ENCODE peak calls at places on chromosomes 5 and 9, in nine cellular contexts. One of them, this sample, is unnamed.

GRCh38 chr9:122265265-122265900 is 701 bp downstream of the MRRF start:
- DNase-seq in foreskin melanocyte: peak
- DNase-seq in ovary: no peak
- DNase-seq in Daoy: peak
- DNase-seq in dorsolateral prefrontal cortex: no peak
- DNase-seq in activated CD4-positive, CD25-positive, alpha-beta regulatory T cell: no peak
- DNase-seq in ELF-1: no peak
- DNase-seq in D341Med: no peak
- DNase-seq in breast epithelium: no peak
- DNase-seq in this sample: no peak

GRCh38 chr9:74404620-74405019 is 92.5 kb upstream of the RORB start:
- DNase-seq in foreskin melanocyte: no peak
- DNase-seq in ovary: no peak
- DNase-seq in Daoy: no peak
- DNase-seq in dorsolateral prefrontal cortex: no peak
- DNase-seq in activated CD4-positive, CD25-positive, alpha-beta regulatory T cell: no peak
- DNase-seq in ELF-1: no peak
- DNase-seq in D341Med: no peak
- DNase-seq in breast epithelium: no peak
- DNase-seq in this sample: no peak

GRCh38 chr9:110015759-110016158 is 192.2 kb downstream of the C9orf152 start:
- DNase-seq in foreskin melanocyte: no peak
- DNase-seq in ovary: no peak
- DNase-seq in Daoy: peak
- DNase-seq in dorsolateral prefrontal cortex: no peak
- DNase-seq in activated CD4-positive, CD25-positive, alpha-beta regulatory T cell: no peak
- DNase-seq in ELF-1: no peak
- DNase-seq in D341Med: no peak
- DNase-seq in breast epithelium: no peak
- DNase-seq in this sample: no peak

GRCh38 chr5:9898319-9898718 is 268.2 kb upstream of the TAS2R1 start:
- DNase-seq in foreskin melanocyte: no peak
- DNase-seq in ovary: no peak
- DNase-seq in Daoy: no peak
- DNase-seq in dorsolateral prefrontal cortex: peak
- DNase-seq in activated CD4-positive, CD25-positive, alpha-beta regulatory T cell: no peak
- DNase-seq in ELF-1: peak
- DNase-seq in D341Med: no peak
- DNase-seq in breast epithelium: no peak
- DNase-seq in this sample: no peak

GRCh38 chr5:107289030-107289714 is 381.6 kb downstream of the EFNA5 start:
- DNase-seq in foreskin melanocyte: peak
- DNase-seq in ovary: no peak
- DNase-seq in Daoy: no peak
- DNase-seq in dorsolateral prefrontal cortex: no peak
- DNase-seq in activated CD4-positive, CD25-positive, alpha-beta regulatory T cell: no peak
- DNase-seq in ELF-1: no peak
- DNase-seq in D341Med: no peak
- DNase-seq in breast epithelium: no peak
- DNase-seq in this sample: no peak

GRCh38 chr9:121207371-121207940 is 5.8 kb upstream of the RAB14 start:
- DNase-seq in foreskin melanocyte: no peak
- DNase-seq in ovary: no peak
- DNase-seq in Daoy: no peak
- DNase-seq in dorsolateral prefrontal cortex: no peak
- DNase-seq in activated CD4-positive, CD25-positive, alpha-beta regulatory T cell: no peak
- DNase-seq in ELF-1: no peak
- DNase-seq in D341Med: no peak
- DNase-seq in breast epithelium: no peak
- DNase-seq in this sample: no peak

GRCh38 chr9:91101598-91102168 is 260.0 kb downstream of the AUH start:
- DNase-seq in foreskin melanocyte: no peak
- DNase-seq in ovary: no peak
- DNase-seq in Daoy: no peak
- DNase-seq in dorsolateral prefrontal cortex: no peak
- DNase-seq in activated CD4-positive, CD25-positive, alpha-beta regulatory T cell: peak
- DNase-seq in ELF-1: peak
- DNase-seq in D341Med: no peak
- DNase-seq in breast epithelium: no peak
- DNase-seq in this sample: no peak

GRCh38 chr5:1465966-1466471 is 20.8 kb upstream of the SLC6A3 start:
- DNase-seq in foreskin melanocyte: no peak
- DNase-seq in ovary: no peak
- DNase-seq in Daoy: no peak
- DNase-seq in dorsolateral prefrontal cortex: no peak
- DNase-seq in activated CD4-positive, CD25-positive, alpha-beta regulatory T cell: no peak
- DNase-seq in ELF-1: no peak
- DNase-seq in D341Med: no peak
- DNase-seq in breast epithelium: peak
- DNase-seq in this sample: peak

GRCh38 chr5:119470105-119470763 is 17.9 kb downstream of the HSD17B4 start:
- DNase-seq in foreskin melanocyte: no peak
- DNase-seq in ovary: no peak
- DNase-seq in Daoy: no peak
- DNase-seq in dorsolateral prefrontal cortex: no peak
- DNase-seq in activated CD4-positive, CD25-positive, alpha-beta regulatory T cell: no peak
- DNase-seq in ELF-1: peak
- DNase-seq in D341Med: no peak
- DNase-seq in breast epithelium: no peak
- DNase-seq in this sample: no peak

GRCh38 chr9:131420913-131421312 is 27.0 kb downstream of the PRRC2B start:
- DNase-seq in foreskin melanocyte: peak
- DNase-seq in ovary: no peak
- DNase-seq in Daoy: no peak
- DNase-seq in dorsolateral prefrontal cortex: no peak
- DNase-seq in activated CD4-positive, CD25-positive, alpha-beta regulatory T cell: no peak
- DNase-seq in ELF-1: peak
- DNase-seq in D341Med: no peak
- DNase-seq in breast epithelium: peak
- DNase-seq in this sample: peak

This sample was measured in aorta.